ENCODE peak calls at places on chromosomes 3 and 15, in four cellular contexts. X is body of pancreas, L is tibial nerve, H is spleen. Z is an unnamed sample.

GRCh38 chr15:71221417-71221816 is 106.1 kb downstream of the THSD4 start:
- DNase-seq in L (no peak), X (no peak), H (no peak), Z (no peak)

GRCh38 chr3:25178627-25179026 is 249.4 kb upstream of the RARB start:
- DNase-seq in H (no peak), L (no peak), X (no peak), Z (no peak)

GRCh38 chr3:180855364-180855763 is 57.1 kb upstream of the FXR1 start:
- DNase-seq in L (no peak), H (no peak), X (no peak), Z (no peak)

GRCh38 chr3:45906681-45907220 is 20.4 kb downstream of the CCR9 start:
- DNase-seq in L (peak), X (no peak), H (no peak), Z (no peak)

GRCh38 chr3:82474140-82474539 is 712.7 kb upstream of the GBE1 start:
- DNase-seq in X (no peak), L (no peak), H (no peak), Z (no peak)

GRCh38 chr3:169146866-169147245 is 516.7 kb downstream of the MECOM start:
- DNase-seq in X (no peak), L (no peak), H (no peak), Z (no peak)

GRCh38 chr15:71146597-71146996 is 31.3 kb downstream of the THSD4 start:
- DNase-seq in L (no peak), H (no peak), X (peak), Z (no peak)

GRCh38 chr15:88647362-88648105 is 8.7 kb downstream of the ISG20 start:
- DNase-seq in L (no peak), H (peak), X (peak), Z (peak)

GRCh38 chr3:355622-356021 is 159.1 kb downstream of the CHL1 start:
- DNase-seq in H (no peak), X (no peak), L (no peak), Z (peak)

DNA sequence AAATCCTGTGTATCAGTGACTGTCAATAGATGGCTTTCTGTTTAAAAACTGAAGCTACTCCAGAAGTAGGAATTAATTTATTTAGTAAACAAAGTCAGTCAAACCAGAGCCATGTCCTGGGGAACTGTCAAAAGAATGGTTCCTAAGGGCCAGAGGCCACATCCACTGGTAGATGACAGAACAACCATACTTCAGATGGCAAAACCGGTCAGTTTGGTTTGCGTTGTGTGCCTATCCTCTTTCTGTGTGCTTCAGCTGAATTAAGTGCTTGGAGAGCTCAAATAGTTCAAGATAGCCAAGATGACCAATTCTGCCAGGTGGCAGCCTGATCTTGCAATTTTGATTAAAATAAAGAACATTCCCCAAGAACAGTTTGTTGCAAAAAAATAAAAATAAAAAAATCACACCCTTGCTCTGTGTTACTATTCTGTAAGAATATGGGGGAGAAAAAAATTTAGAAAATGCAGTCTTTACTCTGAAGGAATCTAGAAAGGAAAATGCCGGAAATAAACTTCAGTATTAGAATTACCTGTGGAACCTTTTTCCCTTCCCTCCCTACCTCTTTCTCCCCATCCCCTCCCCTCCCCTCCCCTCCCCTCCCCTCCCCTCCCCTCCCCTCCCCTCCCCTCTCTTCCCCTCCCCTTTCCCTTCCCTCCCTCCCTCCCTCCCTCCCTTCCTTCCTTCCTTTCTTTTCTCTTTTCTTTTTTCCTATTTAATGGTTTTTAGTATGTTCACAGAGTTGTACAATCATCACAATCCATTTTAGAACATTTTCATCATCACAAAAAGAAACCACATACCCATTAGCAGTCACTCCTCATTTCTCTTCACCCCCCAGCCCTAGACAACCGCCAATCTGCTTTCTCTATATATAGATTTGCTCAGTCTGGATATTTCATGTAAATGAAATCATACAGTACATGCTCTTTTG is 2.6 kb downstream of the MAP3K13 start:
- DNase-seq in L (no peak), X (peak), H (no peak), Z (no peak)
- TF ChIP-seq CTCF in L (no peak), X (no peak), H (no peak), Z (no peak)

DNA sequence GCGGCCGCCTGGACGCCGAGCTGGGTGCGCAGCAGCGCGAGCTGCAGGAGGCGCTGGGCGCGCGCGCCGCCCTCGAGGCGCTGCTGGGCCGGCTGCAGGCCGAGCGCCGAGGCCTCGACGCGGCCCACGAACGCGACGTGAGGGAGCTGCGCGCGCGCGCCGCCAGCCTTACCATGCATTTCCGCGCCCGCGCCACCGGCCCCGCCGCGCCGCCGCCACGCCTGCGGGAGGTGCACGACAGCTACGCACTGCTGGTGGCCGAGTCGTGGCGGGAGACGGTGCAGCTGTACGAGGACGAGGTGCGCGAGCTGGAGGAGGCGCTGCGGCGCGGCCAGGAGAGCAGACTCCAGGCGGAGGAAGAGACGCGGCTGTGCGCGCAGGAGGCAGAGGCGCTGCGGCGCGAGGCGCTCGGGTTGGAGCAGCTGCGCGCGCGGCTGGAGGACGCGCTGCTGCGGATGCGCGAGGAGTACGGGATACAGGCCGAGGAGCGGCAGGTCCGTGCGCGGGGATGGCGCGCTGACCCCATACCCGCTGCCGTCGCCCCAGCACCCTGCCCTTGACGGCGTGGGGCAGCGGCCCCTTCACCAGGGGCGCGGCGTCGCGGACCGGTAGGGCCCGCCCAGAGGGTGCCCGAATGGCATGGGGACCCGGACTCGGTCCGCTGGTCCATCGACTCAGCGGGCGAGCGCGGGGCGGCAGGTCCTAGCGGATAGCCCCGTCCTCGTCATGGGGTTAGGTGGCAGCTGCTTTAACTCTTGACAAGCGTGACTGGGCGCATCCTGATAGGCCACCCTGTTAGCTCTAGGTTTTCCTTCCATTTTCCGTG is 849 bp downstream of the SYNM start:
- DNase-seq in X (peak), H (peak), L (no peak), Z (peak)
- TF ChIP-seq POLR2A in X (no peak), H (no peak), L (no peak), Z (no peak)

GRCh38 chr3:128254967-128255366 is 101.7 kb downstream of the EEFSEC start:
- DNase-seq in H (no peak), X (no peak), L (no peak), Z (no peak)
- TF ChIP-seq CTCF in H (no peak), X (no peak), L (no peak), Z (no peak)

GRCh38 chr3:58152225-58153015 is 58.4 kb downstream of the DNASE1L3 start:
- DNase-seq in L (no peak), X (no peak), H (no peak), Z (no peak)

GRCh38 chr3:58153371-58153770 is 57.4 kb downstream of the DNASE1L3 start:
- DNase-seq in H (no peak), X (no peak), L (no peak), Z (no peak)

GRCh38 chr3:58150800-58151199 is 60.0 kb downstream of the DNASE1L3 start:
- DNase-seq in L (no peak), H (no peak), X (no peak), Z (no peak)

GRCh38 chr3:58150130-58150663 is 60.6 kb downstream of the DNASE1L3 start:
- DNase-seq in X (no peak), L (no peak), H (no peak), Z (no peak)

DNA sequence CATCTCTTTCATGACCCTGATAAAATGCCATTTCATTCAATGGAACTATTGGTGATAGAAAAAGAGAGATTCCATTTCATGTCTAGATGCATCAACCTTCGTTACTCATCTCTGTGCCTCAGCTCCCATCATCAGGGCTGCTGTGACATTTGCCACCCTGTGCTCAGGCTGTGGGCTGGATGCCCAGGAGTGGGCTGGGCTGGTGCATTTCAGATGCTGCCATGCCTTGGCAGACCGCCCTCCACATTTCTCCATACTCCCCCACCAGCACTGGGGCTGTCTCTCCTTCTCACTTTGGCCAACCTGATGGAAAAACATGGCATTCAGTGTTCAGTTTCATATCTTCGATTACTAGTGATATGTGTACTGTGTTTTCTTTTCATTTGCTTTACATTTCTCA is 59.1 kb downstream of the DNASE1L3 start:
- DNase-seq in X (peak), H (no peak), L (no peak), Z (peak)
- TF ChIP-seq POLR2A in X (no peak), H (no peak), L (no peak), Z (no peak)

GRCh38 chr3:27680517-27681246 is 41.4 kb downstream of the EOMES start:
- DNase-seq in X (no peak), H (no peak), L (no peak), Z (no peak)

GRCh38 chr3:27684302-27684701 is 37.8 kb downstream of the EOMES start:
- DNase-seq in L (no peak), X (no peak), H (no peak), Z (no peak)

GRCh38 chr3:27679691-27680090 is 42.4 kb downstream of the EOMES start:
- DNase-seq in L (no peak), H (no peak), X (no peak), Z (no peak)

GRCh38 chr3:27678234-27678633 is 43.9 kb downstream of the EOMES start:
- DNase-seq in H (no peak), X (no peak), L (no peak), Z (no peak)

DNA sequence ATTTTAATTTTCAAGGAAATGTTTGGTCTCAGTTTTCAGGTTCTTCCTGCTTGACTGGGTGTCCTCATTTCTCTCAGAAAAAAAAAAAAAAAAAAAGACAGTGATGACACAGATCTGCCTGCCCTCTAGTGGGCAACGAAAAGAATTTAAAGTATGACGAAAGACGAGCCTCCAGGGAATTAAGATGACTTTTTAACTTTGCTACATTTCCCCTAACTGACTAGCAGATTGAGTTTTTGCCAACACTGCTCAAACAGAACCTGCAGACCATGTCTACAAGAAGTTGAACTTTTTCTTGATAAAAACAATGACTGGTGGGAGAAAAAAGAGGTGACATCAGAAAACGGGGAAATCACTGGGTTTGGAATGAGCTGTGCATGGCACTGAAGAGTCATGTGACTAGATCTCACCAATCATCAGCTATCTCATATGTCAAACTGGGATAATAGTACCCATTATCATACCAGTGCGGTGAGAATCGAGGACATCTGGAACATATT is 40.8 kb downstream of the EOMES start:
- DNase-seq in X (peak), L (peak), H (no peak), Z (no peak)
- TF ChIP-seq CTCF in X (peak), L (peak), H (peak), Z (peak)

DNA sequence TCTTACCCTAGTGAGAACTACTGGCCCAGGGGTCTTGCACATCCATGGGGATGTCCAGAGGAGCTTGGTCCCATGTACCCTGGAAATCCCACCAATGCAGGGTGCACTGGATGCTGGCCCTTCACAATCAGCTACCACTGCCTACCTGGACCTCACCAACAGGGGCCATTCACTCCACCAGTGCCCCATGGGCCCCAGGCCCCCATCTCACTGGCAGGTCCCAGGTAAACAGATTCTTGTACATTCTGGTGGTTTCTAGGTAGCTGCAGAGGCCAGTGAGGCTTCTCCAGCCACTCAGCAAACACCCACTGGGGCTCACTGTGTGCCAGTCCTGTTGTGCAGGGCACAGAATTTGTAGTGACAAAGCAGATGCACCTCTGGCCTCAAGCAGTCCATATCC is 24.9 kb downstream of the RAB6B start:
- DNase-seq in H (no peak), L (no peak), X (no peak), Z (no peak)
- TF ChIP-seq POLR2A in H (no peak), L (no peak), X (no peak), Z (no peak)

GRCh38 chr3:133863865-133864264 is 31.8 kb downstream of the RAB6B start:
- DNase-seq in X (no peak), L (no peak), H (no peak), Z (no peak)

GRCh38 chr3:133864616-133865015 is 31.1 kb downstream of the RAB6B start:
- DNase-seq in X (no peak), H (no peak), L (no peak), Z (no peak)

GRCh38 chr3:133866141-133866540 is 29.5 kb downstream of the RAB6B start:
- DNase-seq in H (no peak), L (no peak), X (no peak), Z (no peak)

GRCh38 chr3:133868166-133868565 is 27.5 kb downstream of the RAB6B start:
- DNase-seq in X (peak), L (no peak), H (no peak), Z (no peak)

DNA sequence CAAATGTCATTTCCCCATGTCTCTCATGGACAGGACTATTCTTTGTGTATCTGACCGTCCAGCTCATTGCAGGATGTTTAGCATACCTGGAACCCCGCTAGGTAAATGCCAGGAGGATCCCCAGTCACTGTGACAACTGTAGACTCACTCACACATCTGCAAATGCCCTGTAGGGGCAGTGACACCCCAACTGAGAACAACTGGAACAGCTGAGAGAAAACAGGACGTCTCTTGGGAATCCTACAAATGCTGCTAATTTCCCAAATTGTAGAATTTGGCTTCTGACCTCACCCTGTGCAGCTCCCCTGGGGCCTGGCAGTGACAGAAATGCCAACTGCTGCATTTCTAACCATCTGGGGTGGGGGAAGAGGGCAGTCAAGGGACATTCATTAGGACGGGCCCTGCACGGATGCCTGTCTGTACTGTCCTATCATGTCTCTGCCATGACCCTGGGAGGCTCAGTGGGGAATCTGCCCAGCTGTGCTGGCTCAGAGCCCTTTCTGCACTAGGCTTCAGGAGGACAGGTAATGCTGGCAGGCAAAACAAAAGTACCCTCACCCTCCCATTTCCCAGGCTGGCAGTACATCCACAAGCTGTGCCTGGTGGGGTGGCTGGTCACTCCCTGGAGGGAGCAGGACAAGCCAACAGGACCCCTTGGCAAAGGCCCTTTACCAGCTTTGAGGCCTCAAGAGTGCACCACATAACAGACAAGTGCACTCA is 30.4 kb downstream of the RAB6B start:
- DNase-seq in H (no peak), L (no peak), X (no peak), Z (no peak)
- TF ChIP-seq CTCF in H (no peak), L (no peak), X (no peak), Z (no peak)

GRCh38 chr15:53758412-53758811 is 1.1 kb downstream of the WDR72 start:
- DNase-seq in L (no peak), X (no peak), H (no peak), Z (no peak)

GRCh38 chr15:53757906-53758305 is 1.6 kb downstream of the WDR72 start:
- DNase-seq in L (no peak), H (no peak), X (no peak), Z (no peak)

GRCh38 chr15:53759333-53759975 is at the start of gene WDR72:
- DNase-seq in L (no peak), X (peak), H (no peak), Z (no peak)

DNA sequence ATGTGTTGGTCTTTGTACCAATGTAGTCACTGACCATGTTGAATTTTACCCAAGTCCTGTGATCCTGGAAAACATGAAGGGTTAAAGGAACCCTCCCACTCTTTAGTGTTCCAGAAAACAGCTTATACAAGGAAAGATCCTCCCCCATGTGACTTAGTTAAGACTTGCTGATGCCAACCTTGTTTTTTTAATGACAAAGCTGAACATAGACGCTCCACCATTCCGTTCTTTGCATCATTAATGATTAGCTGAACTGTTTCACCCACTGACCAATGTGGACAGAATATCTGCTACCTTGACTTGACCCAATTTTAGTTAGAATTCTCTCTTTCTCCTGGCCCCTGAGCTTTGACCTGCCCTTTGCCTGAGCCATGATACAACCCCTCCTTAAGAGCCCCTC is 3.5 kb upstream of the WDR72 start:
- DNase-seq in L (no peak), H (no peak), X (no peak), Z (no peak)
- TF ChIP-seq POLR2A in L (no peak), H (no peak), X (no peak), Z (no peak)

GRCh38 chr15:56351362-56351761 is 13.9 kb upstream of the TEX9 start:
- DNase-seq in H (no peak), L (no peak), X (no peak), Z (no peak)

GRCh38 chr15:56353119-56353518 is 12.1 kb upstream of the TEX9 start:
- DNase-seq in X (no peak), L (no peak), H (no peak), Z (no peak)

GRCh38 chr15:56356616-56357015 is 8.6 kb upstream of the TEX9 start:
- DNase-seq in H (no peak), L (no peak), X (no peak), Z (no peak)

GRCh38 chr15:56351957-56352506 is 13.2 kb upstream of the TEX9 start:
- DNase-seq in L (no peak), H (no peak), X (no peak), Z (no peak)

GRCh38 chr15:56353740-56354139 is 11.5 kb upstream of the TEX9 start:
- DNase-seq in X (no peak), L (no peak), H (no peak), Z (no peak)
- TF ChIP-seq CTCF in X (no peak), L (no peak), H (no peak), Z (no peak)

Z was measured in sigmoid colon.